ENCODE peak calls at places on chromosome 10, in four cellular contexts. C is A549, G is K562, H is GM12878. E is an unnamed sample.

GRCh38 chr10:122020202-122020601 is 31.2 kb downstream of the TACC2 start:
- DNase-seq in C (no peak), G (no peak), H (no peak), E (no peak)

GRCh38 chr10:112115781-112116385 is 67.7 kb downstream of the GPAM start:
- DNase-seq in C (peak), G (peak), H (no peak), E (peak)

GRCh38 chr10:51892313-51892712 is 192.9 kb upstream of the CSTF2T start:
- DNase-seq in C (no peak), G (no peak), H (no peak), E (no peak)

GRCh38 chr10:77163670-77164348 is 473.8 kb downstream of the KCNMA1 start:
- DNase-seq in C (peak), G (no peak), H (no peak), E (peak)

GRCh38 chr10:119360181-119360921 is 153.0 kb downstream of the GRK5 start:
- DNase-seq in C (peak), G (peak), H (no peak), E (no peak)

GRCh38 chr10:33298893-33299292 is 35.6 kb downstream of the NRP1 start:
- DNase-seq in C (no peak), G (no peak), H (no peak), E (no peak)

GRCh38 chr10:79947083-79947415 is 1.9 kb downstream of the SFTPD start:
- DNase-seq in C (no peak), G (no peak), H (no peak), E (no peak)

GRCh38 chr10:123323884-123324283 is 169.7 kb downstream of the BUB3 start:
- DNase-seq in C (no peak), G (no peak), H (no peak), E (no peak)

GRCh38 chr10:126867567-126868365 is 37.5 kb upstream of the DOCK1 start:
- DNase-seq in C (no peak), G (no peak), H (no peak), E (peak)

GRCh38 chr10:42367532-42368230 is 270.7 kb downstream of the ZNF33B start:
- DNase-seq in C (no peak), G (peak), H (peak), E (peak)

GRCh38 chr10:121567569-121567968 is 30.7 kb downstream of the FGFR2 start:
- DNase-seq in C (no peak), G (no peak), H (no peak), E (no peak)

GRCh38 chr10:62048919-62049636 is 147.6 kb downstream of the ARID5B start:
- DNase-seq in C (peak), G (peak), H (no peak), E (peak)

GRCh38 chr10:99708428-99709010 is 23.4 kb downstream of the COX15 start:
- DNase-seq in C (no peak), G (no peak), H (no peak), E (peak)

GRCh38 chr10:113310317-113310716 is 242.5 kb upstream of the HABP2 start:
- DNase-seq in C (no peak), G (no peak), H (no peak), E (no peak)

GRCh38 chr10:86290933-86291615 is 75.5 kb downstream of the GRID1 start:
- DNase-seq in C (no peak), G (no peak), H (no peak), E (no peak)

GRCh38 chr10:88159127-88159829 is 295.9 kb downstream of the PTEN start:
- DNase-seq in C (no peak), G (no peak), H (no peak), E (no peak)

GRCh38 chr10:114499630-114500190 is 95.4 kb upstream of the AFAP1L2 start:
- DNase-seq in C (no peak), G (no peak), H (no peak), E (no peak)

GRCh38 chr10:97543025-97543546 is 29.5 kb upstream of the ANKRD2 start:
- DNase-seq in C (peak), G (peak), H (no peak), E (peak)

GRCh38 chr10:93160829-93161228 is 87.1 kb downstream of the CYP26A1 start:
- DNase-seq in C (no peak), G (no peak), H (no peak), E (peak)

GRCh38 chr10:20877986-20878979 is 18.8 kb downstream of the NEBL start:
- DNase-seq in C (no peak), G (no peak), H (no peak), E (no peak)

GRCh38 chr10:122308487-122309141 is 37.5 kb downstream of the BTBD16 start:
- DNase-seq in C (no peak), G (no peak), H (no peak), E (no peak)

GRCh38 chr10:24209946-24210491 is 1.1 kb downstream of the KIAA1217 start:
- DNase-seq in C (peak), G (no peak), H (peak), E (peak)

GRCh38 chr10:130479146-130479545 is 343.0 kb downstream of the GLRX3 start:
- DNase-seq in C (no peak), G (peak), H (no peak), E (no peak)

GRCh38 chr10:124902462-124902861 is 39.5 kb upstream of the ZRANB1 start:
- DNase-seq in C (no peak), G (no peak), H (no peak), E (no peak)

GRCh38 chr10:65614956-65615565 is 1310.8 kb upstream of the LRRTM3 start:
- DNase-seq in C (no peak), G (no peak), H (no peak), E (no peak)

GRCh38 chr10:121293121-121293520 is 305.1 kb downstream of the FGFR2 start:
- DNase-seq in C (no peak), G (no peak), H (no peak), E (no peak)

GRCh38 chr10:76034236-76035009 is 603.0 kb downstream of the LRMDA start:
- DNase-seq in C (no peak), G (no peak), H (no peak), E (no peak)

GRCh38 chr10:18607503-18607902 is 43.9 kb downstream of the NSUN6 start:
- DNase-seq in C (peak), G (peak), H (no peak), E (peak)

GRCh38 chr10:50929670-50930069 is 44.2 kb upstream of the A1CF start:
- DNase-seq in C (no peak), G (no peak), H (no peak), E (no peak)

GRCh38 chr10:804787-805634 is 115.5 kb upstream of the DIP2C start:
- DNase-seq in C (no peak), G (no peak), H (no peak), E (no peak)

GRCh38 chr10:71752391-71753090 is 20.8 kb downstream of the VSIR start:
- DNase-seq in C (no peak), G (no peak), H (no peak), E (peak)

GRCh38 chr10:130541090-130541489 is 404.9 kb downstream of the GLRX3 start:
- DNase-seq in C (no peak), G (no peak), H (no peak), E (no peak)

GRCh38 chr10:13340626-13341370 is 7.3 kb downstream of the SEPHS1 start:
- DNase-seq in C (no peak), G (no peak), H (peak), E (no peak)

GRCh38 chr10:70672993-70673928 is 955 bp downstream of the ADAMTS14 start:
- DNase-seq in C (peak), G (no peak), H (no peak), E (peak)
- H3K4me3 ChIP-seq in C (peak), G (peak), H (no peak), E (peak)

DNA sequence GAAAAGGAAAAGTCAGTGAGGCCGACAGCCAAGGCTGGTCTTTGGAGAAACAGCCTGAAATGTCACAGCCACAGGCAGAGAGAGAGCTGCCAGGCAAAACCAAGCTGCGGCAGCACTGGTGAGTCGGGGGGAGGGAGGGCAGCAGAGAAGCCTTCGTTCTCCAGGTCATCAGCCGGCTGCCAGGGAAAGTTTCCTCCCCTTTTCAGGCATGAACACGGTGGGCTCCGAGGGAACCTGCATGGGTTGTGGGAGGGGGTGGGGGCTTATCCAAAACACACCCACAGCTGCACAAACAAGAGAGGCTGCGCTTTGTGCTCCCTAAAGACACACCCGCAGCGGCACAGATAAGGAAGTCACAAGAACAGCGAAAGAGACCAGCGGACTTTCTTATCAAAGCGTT is 62.4 kb upstream of the NKX6-2 start:
- DNase-seq in C (no peak), G (no peak), H (no peak), E (no peak)
- TF ChIP-seq ELK1 in C (no peak), G (no peak), H (no peak), E (no peak)

GRCh38 chr10:34434119-34434594 is 380.9 kb downstream of the PARD3 start:
- DNase-seq in C (no peak), G (no peak), H (no peak), E (peak)
- H3K4me3 ChIP-seq in C (no peak), G (no peak), H (no peak), E (no peak)

GRCh38 chr10:48684792-48685651 is at the start of gene WDFY4:
- DNase-seq in C (no peak), G (no peak), H (no peak), E (no peak)

GRCh38 chr10:48682265-48682664 is 2.4 kb upstream of the WDFY4 start:
- DNase-seq in C (no peak), G (no peak), H (no peak), E (no peak)

GRCh38 chr10:48684463-48684791 is 246 bp upstream of the WDFY4 start:
- DNase-seq in C (no peak), G (no peak), H (no peak), E (no peak)

GRCh38 chr10:48683424-48683823 is 1.2 kb upstream of the WDFY4 start:
- DNase-seq in C (no peak), G (no peak), H (no peak), E (no peak)

GRCh38 chr10:48683893-48684292 is 780 bp upstream of the WDFY4 start:
- DNase-seq in C (no peak), G (no peak), H (no peak), E (no peak)
- TF ChIP-seq ELK1 in C (no peak), G (no peak), H (no peak), E (no peak)

DNA sequence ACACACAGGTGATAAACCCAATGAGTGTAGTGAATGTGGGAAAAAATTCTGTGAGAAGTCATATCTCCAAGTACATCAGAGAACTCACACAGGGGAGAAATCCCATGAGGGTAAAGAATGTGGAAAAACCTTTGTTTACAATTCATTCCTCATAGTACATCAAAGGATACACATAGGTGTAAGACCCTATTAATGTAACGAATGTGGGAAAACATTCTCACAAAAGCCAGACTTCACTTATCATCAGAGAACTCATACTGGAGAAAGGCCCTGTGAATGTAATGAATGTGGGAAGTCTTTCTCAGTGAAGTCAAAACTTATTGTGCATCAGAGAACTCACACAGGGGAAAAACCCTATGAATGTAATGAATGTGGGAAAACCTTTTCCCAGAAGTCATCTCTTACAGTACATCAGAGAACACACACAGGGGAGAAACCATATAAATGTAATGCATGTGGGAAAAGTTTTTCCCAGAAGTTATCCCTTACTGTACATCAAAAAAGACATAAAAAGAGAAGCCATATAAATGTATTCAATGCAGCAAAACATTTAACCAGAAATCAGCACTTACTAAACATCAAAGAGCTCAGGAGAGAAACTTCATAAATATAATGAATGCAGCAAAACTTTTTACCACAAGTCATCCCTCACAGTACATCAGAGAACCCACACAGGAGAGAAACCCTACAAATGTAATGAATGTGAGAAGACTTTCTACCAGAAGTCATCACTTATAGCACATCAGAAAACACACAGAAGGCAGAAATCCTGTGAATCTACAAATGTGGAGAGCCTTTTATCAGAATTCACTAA is 49.8 kb downstream of the ZNF239 start:
- DNase-seq in C (no peak), G (no peak), H (no peak), E (no peak)
- H3K4me3 ChIP-seq in C (no peak), G (no peak), H (no peak), E (no peak)

GRCh38 chr10:5976689-5977470 is 463 bp downstream of the IL15RA start:
- DNase-seq in C (peak), G (peak), H (no peak), E (peak)
- TF ChIP-seq ELK1 in C (no peak), G (no peak), H (no peak), E (no peak)

E was measured in IMR-90.